ENCODE peak calls at places on chromosomes 7 and 10, in five cellular contexts. S is NCI-H446, O is kidney, L is WTC11, J is stromal cell of bone marrow. N is an unnamed sample.

GRCh38 chr10:132696728-132697567 is 89.0 kb downstream of the NKX6-2 start:
- DNase-seq in S (no peak), O (no peak), L (no peak), J (no peak), N (peak)

GRCh38 chr7:16051561-16052280 is 365.2 kb upstream of the MEOX2 start:
- DNase-seq in S (peak), O (no peak), L (no peak), J (no peak), N (no peak)

GRCh38 chr10:62648941-62649340 is 155.6 kb upstream of the ADO start:
- DNase-seq in S (no peak), O (no peak), L (no peak), J (no peak), N (no peak)

GRCh38 chr7:17239683-17240521 is 58.5 kb upstream of the AHR start:
- DNase-seq in S (no peak), O (no peak), L (no peak), J (no peak), N (no peak)

GRCh38 chr10:48653944-48654698 is 30.6 kb upstream of the WDFY4 start:
- DNase-seq in S (no peak), O (no peak), L (no peak), J (no peak), N (no peak)

GRCh38 chr7:83524286-83525075 is 124.5 kb downstream of the SEMA3E start:
- DNase-seq in S (no peak), O (no peak), L (no peak), J (no peak), N (no peak)

GRCh38 chr10:112148314-112148713 is 35.3 kb downstream of the GPAM start:
- DNase-seq in S (no peak), O (no peak), L (no peak), J (no peak), N (no peak)

GRCh38 chr10:72030762-72031543 is 57.4 kb downstream of the SPOCK2 start:
- DNase-seq in S (no peak), O (no peak), L (no peak), J (no peak), N (no peak)

GRCh38 chr10:15222511-15222910 is 54.0 kb upstream of the NMT2 start:
- DNase-seq in S (no peak), O (no peak), L (no peak), J (no peak), N (no peak)

GRCh38 chr10:129662386-129662785 is 195.3 kb downstream of the MGMT start:
- DNase-seq in S (no peak), O (no peak), L (no peak), J (no peak), N (no peak)

GRCh38 chr7:33986951-33987948 is 81.9 kb downstream of the BMPER start:
- DNase-seq in S (peak), O (no peak), L (no peak), J (peak), N (no peak)

GRCh38 chr7:35792472-35793224 is 8.2 kb upstream of the SEPTIN7 start:
- DNase-seq in S (peak), O (no peak), L (no peak), J (peak), N (no peak)

GRCh38 chr7:78090616-78091015 is 292.0 kb downstream of the PHTF2 start:
- DNase-seq in S (no peak), O (no peak), L (no peak), J (no peak), N (no peak)

GRCh38 chr10:19933772-19934171 is 117.5 kb downstream of the PLXDC2 start:
- DNase-seq in S (no peak), O (no peak), L (no peak), J (no peak), N (no peak)

GRCh38 chr10:120989996-120990395 is 138.8 kb downstream of the WDR11 start:
- DNase-seq in S (no peak), O (no peak), L (no peak), J (no peak), N (peak)

GRCh38 chr7:44962483-44963251 is 16.1 kb downstream of the MYO1G start:
- DNase-seq in S (no peak), O (no peak), L (peak), J (no peak), N (no peak)

GRCh38 chr7:102287465-102288146 is 938 bp downstream of the SH2B2 start:
- DNase-seq in S (peak), O (no peak), L (peak), J (peak), N (no peak)

GRCh38 chr7:30330134-30331111 is 46.0 kb downstream of the ZNRF2 start:
- DNase-seq in S (no peak), O (no peak), L (no peak), J (no peak), N (no peak)

GRCh38 chr7:157189405-157189804 is 50.7 kb downstream of the UBE3C start:
- DNase-seq in S (no peak), O (no peak), L (no peak), J (no peak), N (no peak)

GRCh38 chr10:5547684-5547933 is 22.8 kb downstream of the CALML3 start:
- DNase-seq in S (no peak), O (no peak), L (no peak), J (no peak), N (no peak)

GRCh38 chr7:32051128-32051527 is 19.1 kb downstream of the PDE1C start:
- DNase-seq in S (no peak), O (no peak), L (no peak), J (no peak), N (no peak)

GRCh38 chr7:114130860-114131259 is 212.1 kb upstream of the PPP1R3A start:
- DNase-seq in S (no peak), O (no peak), L (no peak), J (no peak), N (no peak)

GRCh38 chr10:78261291-78261690 is 227.6 kb downstream of the RPS24 start:
- DNase-seq in S (no peak), O (no peak), L (no peak), J (no peak), N (no peak)

GRCh38 chr10:103416436-103417147 is 20.2 kb downstream of the PDCD11 start:
- DNase-seq in S (peak), O (no peak), L (peak), J (peak), N (no peak)

GRCh38 chr7:6258440-6259182 is 13.8 kb downstream of the CYTH3 start:
- DNase-seq in S (no peak), O (no peak), L (no peak), J (peak), N (no peak)

GRCh38 chr10:99431190-99431549 is 746 bp upstream of the GOT1 start:
- DNase-seq in S (peak), O (peak), L (peak), J (no peak), N (peak)

GRCh38 chr7:124489925-124490324 is 275.7 kb downstream of the GPR37 start:
- DNase-seq in S (no peak), O (no peak), L (no peak), J (no peak), N (no peak)

GRCh38 chr10:76459016-76459415 is 1027.6 kb downstream of the LRMDA start:
- DNase-seq in S (peak), O (no peak), L (no peak), J (no peak), N (no peak)

GRCh38 chr7:15674586-15674985 is 11.9 kb downstream of the MEOX2 start:
- DNase-seq in S (no peak), O (no peak), L (no peak), J (no peak), N (no peak)

GRCh38 chr10:42781893-42782445 is 626 bp upstream of the BMS1 start:
- DNase-seq in S (no peak), O (no peak), L (no peak), J (no peak), N (no peak)

GRCh38 chr10:119006451-119007210 is 22.9 kb upstream of the NANOS1 start:
- DNase-seq in S (peak), O (no peak), L (no peak), J (peak), N (no peak)

GRCh38 chr7:155796381-155797261 is 15.6 kb downstream of the SHH start:
- DNase-seq in S (peak), O (peak), L (peak), J (no peak), N (peak)